ENCODE peak calls at places on chromosomes 12 and 14, in six cellular contexts. U is cardiac fibroblast, G is pancreas, Z is glutamatergic neuron, D is sigmoid colon, I is omental fat pad. S is an unnamed sample.

GRCh38 chr14:95409472-95410307 is 90.0 kb upstream of the CLMN start:
- DNase-seq in Z (no peak), U (no peak), D (no peak), I (no peak), G (no peak), S (no peak)

GRCh38 chr14:103748539-103748867 is 32.9 kb downstream of the ZFYVE21 start:
- DNase-seq in U (no peak), G (no peak), Z (no peak), D (peak; percentile 47), I (no peak), S (no peak)

GRCh38 chr14:42633504-42634095 is 1026.9 kb downstream of the LRFN5 start:
- DNase-seq in D (no peak), G (no peak), U (no peak), Z (no peak), I (no peak), S (no peak)

GRCh38 chr14:92586001-92586947 is 72.7 kb downstream of the RIN3 start:
- DNase-seq in G (no peak), Z (no peak), D (peak; percentile 71), I (no peak), U (peak; percentile 97), S (peak; percentile 42)

GRCh38 chr12:13102481-13103195 is 829 bp downstream of the GSG1 start:
- DNase-seq in G (no peak), D (no peak), I (no peak), U (peak; percentile 68), Z (no peak), S (no peak)

GRCh38 chr12:124769166-124769530 is 94.5 kb downstream of the SCARB1 start:
- DNase-seq in U (no peak), Z (no peak), D (no peak), I (no peak), G (no peak), S (no peak)

GRCh38 chr14:26074892-26075291 is 522.9 kb downstream of the NOVA1 start:
- DNase-seq in D (no peak), U (no peak), G (no peak), Z (no peak), I (no peak), S (no peak)

GRCh38 chr14:90489916-90490726 is 93.3 kb downstream of the CALM1 start:
- DNase-seq in Z (no peak), D (no peak), I (no peak), G (no peak), U (no peak), S (no peak)

GRCh38 chr14:36052681-36053080 is 123.8 kb downstream of the PTCSC3 start:
- DNase-seq in Z (no peak), I (no peak), D (no peak), U (no peak), G (no peak), S (no peak)

GRCh38 chr14:91409991-91410401 is 7.6 kb downstream of the CCDC88C start:
- DNase-seq in Z (no peak), I (no peak), G (no peak), U (no peak), D (peak; percentile 7), S (no peak)

GRCh38 chr12:63095369-63095967 is 55.5 kb downstream of the AVPR1A start:
- DNase-seq in G (no peak), U (no peak), Z (no peak), I (no peak), D (no peak), S (no peak)

GRCh38 chr12:63093711-63094110 is 57.3 kb downstream of the AVPR1A start:
- DNase-seq in D (no peak), I (no peak), Z (no peak), U (no peak), G (no peak), S (no peak)

GRCh38 chr12:63093084-63093483 is 57.9 kb downstream of the AVPR1A start:
- DNase-seq in Z (no peak), I (no peak), D (no peak), U (no peak), G (no peak), S (no peak)

GRCh38 chr12:63103489-63104131 is 47.4 kb downstream of the AVPR1A start:
- DNase-seq in Z (no peak), D (no peak), U (peak; percentile 31), I (no peak), G (no peak), S (no peak)

DNA sequence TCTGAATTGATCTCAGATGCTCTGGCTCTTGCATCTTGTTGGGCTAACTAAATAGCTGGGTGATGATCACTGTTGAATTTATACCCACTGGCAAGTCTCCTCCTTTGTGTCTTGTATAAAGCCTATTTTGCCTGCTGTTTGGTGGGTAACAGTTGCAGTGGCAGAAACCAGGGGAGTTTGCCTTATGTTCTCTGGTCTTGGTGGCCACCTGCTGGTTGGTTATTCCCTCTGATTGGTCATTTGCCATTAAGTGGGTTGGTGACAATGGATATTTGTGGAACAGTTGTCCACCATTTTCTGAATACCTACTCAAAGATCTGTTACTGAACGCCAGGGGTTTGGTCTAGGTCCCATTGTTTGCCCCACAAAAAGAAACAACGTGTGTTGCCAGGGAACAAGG is 52.1 kb downstream of the AVPR1A start:
- DNase-seq in D (no peak), U (no peak), Z (no peak), G (no peak), I (no peak), S (no peak)
- TF ChIP-seq CTCF in D (no peak), U (no peak), Z (no peak), G (no peak), I (no peak), S (no peak)

DNA sequence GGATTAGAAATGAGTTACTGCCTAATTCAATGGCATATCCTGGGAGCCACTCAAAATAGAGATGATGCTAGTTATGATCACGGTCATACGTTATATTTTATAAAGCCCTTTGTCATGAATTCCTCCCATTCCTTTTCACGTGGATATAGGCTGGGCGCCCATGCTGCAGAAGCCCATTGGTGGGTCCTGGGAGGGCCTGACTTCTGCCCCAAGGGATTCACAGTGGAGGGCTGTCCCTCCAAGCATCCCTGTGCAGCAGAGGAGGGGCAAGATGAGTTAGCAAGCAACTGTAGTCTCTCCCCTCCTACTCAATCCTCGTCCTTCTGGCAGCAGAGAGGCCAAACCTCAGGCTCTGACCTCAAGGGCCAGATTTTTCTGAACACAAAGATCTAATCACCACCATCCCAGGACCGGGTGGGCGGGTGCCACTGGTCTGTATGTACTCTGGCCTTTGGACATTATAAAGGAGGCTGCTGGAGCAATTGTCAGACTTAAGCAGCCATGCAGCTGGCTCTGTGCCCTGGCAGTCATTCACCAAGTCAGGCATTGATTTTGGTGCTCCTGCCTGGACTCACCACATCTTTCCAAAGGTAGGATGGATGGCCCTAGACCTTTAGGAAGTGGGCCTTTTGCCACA is 8.5 kb downstream of the GLTP start:
- DNase-seq in G (no peak), D (no peak), Z (no peak), I (no peak), U (no peak), S (no peak)
- TF ChIP-seq CTCF in G (no peak), D (no peak), Z (no peak), I (no peak), U (no peak), S (no peak)

GRCh38 chr14:76812093-76812421 is 625 bp downstream of the ANGEL1 start:
- DNase-seq in I (no peak), G (no peak), U (no peak), Z (no peak), D (no peak), S (no peak)

GRCh38 chr14:76812422-76813383 is at the start of gene ANGEL1:
- DNase-seq in D (peak; percentile 98), G (peak; percentile 96), U (peak; percentile 97), Z (peak; percentile 96), I (peak; percentile 93), S (peak; percentile 96)

GRCh38 chr14:76810525-76810924 is 2.2 kb downstream of the ANGEL1 start:
- DNase-seq in G (no peak), D (no peak), I (no peak), Z (no peak), U (no peak), S (no peak)

GRCh38 chr14:76811561-76811960 is 1.1 kb downstream of the ANGEL1 start:
- DNase-seq in Z (no peak), G (no peak), U (no peak), I (no peak), D (no peak), S (no peak)

DNA sequence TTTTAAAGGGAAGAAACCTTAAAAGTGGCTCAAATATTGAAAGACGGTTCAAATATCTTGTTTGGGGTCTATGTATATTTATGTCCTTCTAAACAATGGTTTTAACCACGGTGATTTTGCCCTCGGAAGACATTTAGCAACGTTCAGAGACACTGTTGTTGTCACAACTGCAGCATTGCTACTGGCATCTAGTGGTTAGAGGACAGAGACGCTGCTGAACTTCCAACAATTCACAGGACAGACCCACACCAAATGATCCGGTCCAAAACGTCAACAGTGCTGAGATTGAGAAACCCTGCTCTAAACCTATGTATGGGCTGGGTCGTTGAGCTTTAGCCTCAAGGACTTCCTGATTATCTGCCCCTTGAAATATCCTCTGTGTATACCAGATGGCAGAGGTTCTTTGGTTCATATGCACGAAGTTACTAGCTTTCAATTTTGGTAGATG is 1.7 kb downstream of the ANGEL1 start:
- DNase-seq in Z (no peak), U (peak; percentile 64), G (no peak), D (no peak), I (no peak), S (no peak)
- TF ChIP-seq CTCF in Z (no peak), U (peak; percentile 68), G (no peak), D (peak; percentile 14), I (no peak), S (no peak)

GRCh38 chr14:22163051-22163450 is 426.0 kb downstream of the DAD1 start:
- DNase-seq in G (no peak), Z (no peak), D (no peak), U (no peak), I (no peak), S (no peak)
- TF ChIP-seq CTCF in G (no peak), Z (peak; percentile 20), D (no peak), U (peak; percentile 17), I (no peak), S (no peak)

DNA sequence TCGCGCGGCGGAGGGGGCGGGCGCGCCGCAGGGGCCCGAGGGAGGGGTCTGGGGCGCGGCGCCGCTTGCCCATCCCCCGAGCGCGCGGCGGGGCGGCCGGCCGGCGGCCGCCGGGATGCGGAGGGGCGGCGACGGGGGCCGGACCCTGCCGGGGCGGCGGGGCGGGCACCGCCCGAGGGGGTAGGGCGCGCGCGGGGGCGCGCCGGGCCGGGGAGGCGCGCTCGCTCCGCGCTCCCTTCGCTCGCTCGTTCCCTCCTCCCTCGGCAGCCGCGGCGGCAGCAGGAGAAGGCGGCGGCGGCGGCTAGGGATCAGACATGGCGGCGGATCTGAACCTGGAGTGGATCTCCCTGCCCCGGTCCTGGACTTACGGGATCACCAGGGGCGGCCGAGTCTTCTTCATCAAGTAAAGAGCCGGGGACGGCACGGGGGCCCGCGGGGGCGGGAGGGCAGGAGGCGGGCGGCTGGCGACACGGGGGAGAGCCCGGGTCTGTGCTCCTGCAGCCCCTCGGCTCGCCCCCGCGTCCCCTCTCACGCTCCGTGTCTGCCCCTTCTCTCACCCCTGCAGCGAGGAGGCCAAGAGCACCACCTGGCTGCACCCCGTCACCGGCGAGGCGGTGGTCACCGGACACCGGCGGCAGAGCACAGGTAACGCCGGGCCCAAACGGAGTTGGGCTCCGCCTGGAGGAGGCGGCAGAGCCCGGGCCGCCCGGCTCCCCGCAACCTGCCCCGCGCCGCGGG is at the start of gene PLEKHA5:
- DNase-seq in I (peak; percentile 26), U (peak; percentile 85), Z (peak; percentile 84), G (peak; percentile 76), D (peak; percentile 81), S (peak; percentile 69)
- TF ChIP-seq CTCF in I (no peak), U (no peak), Z (no peak), G (no peak), D (no peak), S (no peak)